ENCODE peak calls at places on chromosomes 2 and 18, in seven cellular contexts. A is colonic mucosa, D is thyroid gland, O is PC-9, Q is suprapubic skin, P is BJ, L is A673. H is an unnamed sample.

GRCh38 chr2:64692401-64692800 is 38.7 kb upstream of the SERTAD2 start:
- DNase-seq in A (no peak), D (no peak), O (no peak), Q (no peak), P (no peak), L (no peak), H (peak)

GRCh38 chr2:10422251-10422650 is 25.9 kb downstream of the ODC1 start:
- DNase-seq in A (no peak), D (no peak), O (no peak), Q (no peak), P (no peak), L (no peak), H (no peak)

GRCh38 chr2:5617796-5618195 is 74.4 kb upstream of the SOX11 start:
- DNase-seq in A (no peak), D (no peak), O (no peak), Q (no peak), P (no peak), L (no peak), H (no peak)

GRCh38 chr18:80067897-80068296 is 33.7 kb downstream of the RBFA start:
- DNase-seq in A (no peak), D (no peak), O (no peak), Q (no peak), P (no peak), L (no peak), H (no peak)

GRCh38 chr2:60499651-60500300 is 53.7 kb downstream of the BCL11A start:
- DNase-seq in A (no peak), D (no peak), O (no peak), Q (no peak), P (no peak), L (no peak), H (no peak)

GRCh38 chr2:190882831-190883582 is 2.4 kb downstream of the GLS start:
- DNase-seq in A (no peak), D (no peak), O (no peak), Q (no peak), P (no peak), L (no peak), H (no peak)

GRCh38 chr2:234998404-234999211 is 46.8 kb downstream of the SH3BP4 start:
- DNase-seq in A (no peak), D (no peak), O (no peak), Q (no peak), P (no peak), L (no peak), H (peak)

GRCh38 chr2:15822151-15823044 is 118.0 kb upstream of the MYCN start:
- DNase-seq in A (no peak), D (no peak), O (no peak), Q (no peak), P (no peak), L (no peak), H (no peak)

GRCh38 chr2:100470898-100471514 is 724 bp downstream of the NMS start:
- DNase-seq in A (no peak), D (peak), O (no peak), Q (no peak), P (no peak), L (peak), H (peak)

GRCh38 chr2:225006730-225007129 is 35.5 kb downstream of the DOCK10 start:
- DNase-seq in A (no peak), D (no peak), O (no peak), Q (no peak), P (no peak), L (no peak), H (no peak)

GRCh38 chr2:57497489-57498096 is 549.0 kb upstream of the VRK2 start:
- DNase-seq in A (peak), D (peak), O (no peak), Q (no peak), P (no peak), L (peak), H (peak)

GRCh38 chr2:236210536-236210935 is 42.4 kb upstream of the GBX2 start:
- DNase-seq in A (no peak), D (no peak), O (peak), Q (no peak), P (no peak), L (no peak), H (no peak)

GRCh38 chr2:26144031-26144430 is 28.9 kb upstream of the GAREM2 start:
- DNase-seq in A (peak), D (no peak), O (peak), Q (no peak), P (no peak), L (no peak), H (no peak)

GRCh38 chr2:7356909-7357584 is 439.8 kb downstream of the RNF144A start:
- DNase-seq in A (no peak), D (no peak), O (peak), Q (no peak), P (no peak), L (no peak), H (no peak)

GRCh38 chr2:88866756-88867155 is 175.3 kb downstream of the RPIA start:
- DNase-seq in A (no peak), D (no peak), O (no peak), Q (no peak), P (no peak), L (no peak), H (no peak)

GRCh38 chr2:139122711-139123158 is 342.5 kb upstream of the NXPH2 start:
- DNase-seq in A (no peak), D (no peak), O (peak), Q (no peak), P (no peak), L (peak), H (peak)

GRCh38 chr18:51537487-51537886 is 340.0 kb upstream of the MEX3C start:
- DNase-seq in A (no peak), D (peak), O (no peak), Q (no peak), P (no peak), L (peak), H (peak)

GRCh38 chr2:112784199-112785189 is at the start of gene IL1A:
- DNase-seq in A (peak), D (no peak), O (peak), Q (no peak), P (no peak), L (peak), H (peak)

GRCh38 chr2:181431674-181432073 is 25.5 kb upstream of the ITGA4 start:
- DNase-seq in A (no peak), D (no peak), O (no peak), Q (no peak), P (no peak), L (no peak), H (no peak)

GRCh38 chr2:164843346-164843841 is 1.8 kb upstream of the COBLL1 start:
- DNase-seq in A (no peak), D (no peak), O (peak), Q (no peak), P (peak), L (peak), H (peak)

GRCh38 chr2:195674491-195675226 is 17.6 kb downstream of the SLC39A10 start:
- DNase-seq in A (no peak), D (no peak), O (no peak), Q (no peak), P (no peak), L (no peak), H (peak)

GRCh38 chr2:107595749-107596148 is 230.9 kb upstream of the RGPD4 start:
- DNase-seq in A (no peak), D (no peak), O (no peak), Q (no peak), P (peak), L (no peak), H (peak)

GRCh38 chr2:24453379-24454073 is 37.5 kb upstream of the NCOA1 start:
- DNase-seq in A (no peak), D (no peak), O (no peak), Q (no peak), P (no peak), L (no peak), H (peak)
- H3K4me3 ChIP-seq in A (no peak), D (no peak), O (no peak), Q (peak), P (peak), L (peak), H (no peak)

GRCh38 chr2:69933839-69934613 is 19.1 kb downstream of the MXD1 start:
- DNase-seq in A (no peak), D (no peak), O (peak), Q (no peak), P (peak), L (no peak), H (peak)

GRCh38 chr2:69932596-69932922 is 17.6 kb downstream of the MXD1 start:
- DNase-seq in A (no peak), D (no peak), O (no peak), Q (no peak), P (no peak), L (no peak), H (no peak)

GRCh38 chr2:69934614-69934908 is 19.7 kb downstream of the MXD1 start:
- DNase-seq in A (no peak), D (no peak), O (no peak), Q (no peak), P (no peak), L (no peak), H (no peak)

GRCh38 chr2:69931832-69932595 is 17.1 kb downstream of the MXD1 start:
- DNase-seq in A (no peak), D (no peak), O (no peak), Q (no peak), P (no peak), L (no peak), H (no peak)

GRCh38 chr2:69933254-69933828 is 18.4 kb downstream of the MXD1 start:
- DNase-seq in A (no peak), D (no peak), O (no peak), Q (no peak), P (no peak), L (no peak), H (no peak)
- TF ChIP-seq CTCF in A (no peak), D (no peak), O (no peak), Q (no peak), P (no peak), L (no peak), H (no peak)

GRCh38 chr2:241282553-241282952 is 32.9 kb downstream of the HDLBP start:
- DNase-seq in A (no peak), D (no peak), O (no peak), Q (no peak), P (no peak), L (no peak), H (no peak)

GRCh38 chr2:241279413-241279812 is 36.1 kb downstream of the HDLBP start:
- DNase-seq in A (no peak), D (no peak), O (no peak), Q (no peak), P (no peak), L (peak), H (peak)

GRCh38 chr2:241275910-241276309 is 39.6 kb downstream of the HDLBP start:
- DNase-seq in A (no peak), D (no peak), O (no peak), Q (no peak), P (no peak), L (no peak), H (no peak)

GRCh38 chr2:241280291-241280690 is 35.2 kb downstream of the HDLBP start:
- DNase-seq in A (no peak), D (no peak), O (no peak), Q (no peak), P (no peak), L (no peak), H (no peak)

GRCh38 chr2:241279828-241280227 is 35.6 kb downstream of the HDLBP start:
- DNase-seq in A (no peak), D (no peak), O (no peak), Q (no peak), P (no peak), L (no peak), H (no peak)
- H3K4me3 ChIP-seq in A (no peak), D (no peak), O (no peak), Q (no peak), P (no peak), L (no peak), H (no peak)

GRCh38 chr2:99101697-99102096 is 39.8 kb upstream of the C2orf15 start:
- DNase-seq in A (no peak), D (no peak), O (no peak), Q (no peak), P (no peak), L (peak), H (peak)
- TF ChIP-seq CTCF in A (no peak), D (no peak), O (no peak), Q (no peak), P (no peak), L (no peak), H (no peak)

GRCh38 chr2:200482194-200482593 is 27.7 kb downstream of the KCTD18 start:
- DNase-seq in A (no peak), D (no peak), O (no peak), Q (no peak), P (no peak), L (no peak), H (no peak)
- H3K4me3 ChIP-seq in A (no peak), D (no peak), O (no peak), Q (no peak), P (no peak), L (no peak), H (no peak)

DNA sequence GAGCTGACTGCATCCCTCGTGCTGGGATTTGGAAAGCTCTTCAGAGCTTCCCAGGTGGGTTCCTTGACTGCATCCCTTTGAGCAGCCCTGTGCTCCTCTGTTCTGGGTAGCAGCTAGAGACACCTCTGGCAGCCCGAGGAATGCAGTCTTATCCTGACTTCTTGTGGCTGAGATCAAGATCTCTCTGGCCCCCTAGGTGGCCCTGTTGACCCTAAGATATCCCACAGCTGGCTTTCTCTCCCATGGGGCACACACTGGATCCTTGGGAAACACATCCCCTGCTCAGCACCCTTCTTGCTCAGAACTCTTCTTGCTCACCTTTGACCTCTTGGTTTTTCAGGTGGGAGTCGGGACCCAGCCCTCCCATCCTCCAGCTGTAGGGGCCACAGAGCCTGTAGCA is 237.2 kb downstream of the TSN start:
- DNase-seq in A (no peak), D (no peak), O (no peak), Q (no peak), P (no peak), L (no peak), H (no peak)
- TF ChIP-seq CTCF in A (no peak), D (no peak), O (no peak), Q (no peak), P (no peak), L (no peak), H (no peak)

GRCh38 chr18:49651033-49651432 is 89.2 kb downstream of the LIPG start:
- DNase-seq in A (no peak), D (peak), O (no peak), Q (no peak), P (no peak), L (no peak), H (no peak)

GRCh38 chr18:49648326-49648725 is 86.5 kb downstream of the LIPG start:
- DNase-seq in A (peak), D (no peak), O (no peak), Q (no peak), P (no peak), L (no peak), H (no peak)

GRCh38 chr18:49648811-49649210 is 87.0 kb downstream of the LIPG start:
- DNase-seq in A (no peak), D (no peak), O (no peak), Q (no peak), P (no peak), L (no peak), H (no peak)

GRCh38 chr18:49652841-49653240 is 91.0 kb downstream of the LIPG start:
- DNase-seq in A (no peak), D (no peak), O (no peak), Q (no peak), P (no peak), L (no peak), H (no peak)

GRCh38 chr18:49650426-49650891 is 88.6 kb downstream of the LIPG start:
- DNase-seq in A (no peak), D (peak), O (peak), Q (no peak), P (no peak), L (no peak), H (no peak)
- H3K4me3 ChIP-seq in A (no peak), D (no peak), O (no peak), Q (no peak), P (no peak), L (no peak), H (no peak)

GRCh38 chr2:25129901-25130520 is 38.4 kb downstream of the POMC start:
- DNase-seq in A (no peak), D (no peak), O (no peak), Q (no peak), P (no peak), L (no peak), H (no peak)
- TF ChIP-seq CTCF in A (no peak), D (no peak), O (no peak), Q (no peak), P (no peak), L (peak), H (no peak)

DNA sequence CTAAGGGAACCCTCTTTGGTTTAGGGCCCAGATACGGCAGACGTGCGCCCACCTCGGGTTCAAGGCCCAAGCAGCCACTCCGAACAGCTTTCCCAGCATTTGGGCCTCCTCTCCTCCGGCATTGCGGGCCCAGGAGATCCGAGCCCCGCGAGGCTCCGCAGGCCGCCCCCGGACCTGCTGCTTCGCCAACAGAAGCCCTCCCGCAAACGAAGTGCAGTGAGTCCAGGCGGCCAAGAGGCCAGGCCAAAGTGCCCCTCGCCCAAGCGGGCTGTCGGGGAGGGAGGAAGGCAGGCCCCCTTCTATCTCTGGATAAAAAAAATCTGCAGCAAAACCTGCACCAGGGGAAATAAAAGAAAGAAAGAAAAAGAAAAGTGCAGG is 6.0 kb downstream of the EN1 start:
- DNase-seq in A (no peak), D (no peak), O (no peak), Q (no peak), P (no peak), L (no peak), H (no peak)
- H3K4me3 ChIP-seq in A (no peak), D (no peak), O (no peak), Q (peak), P (no peak), L (no peak), H (no peak)

GRCh38 chr18:8450013-8450412 is 159.2 kb upstream of the RAB12 start:
- DNase-seq in A (no peak), D (no peak), O (peak), Q (no peak), P (no peak), L (peak), H (peak)
- TF ChIP-seq CTCF in A (no peak), D (peak), O (peak), Q (no peak), P (peak), L (peak), H (peak)

H was measured in cardiac fibroblast.